ENCODE peak calls at places on chromosomes 16 and 17, in nine cellular contexts. One of them, this sample, is unnamed.

GRCh38 chr17:38658741-38659345 is 15.9 kb downstream of the EPOP start:
- DNase-seq in fibroblast of the conjunctiva: no peak
- DNase-seq in adipocyte: no peak
- DNase-seq in HEK293T: no peak
- DNase-seq in M059J: no peak
- DNase-seq in NCI-H1105 treated with DMSO at 0.1 percent for 48 hours: no peak
- DNase-seq in NCI-H446: no peak
- DNase-seq in stomach: no peak
- DNase-seq in GM10248: no peak
- DNase-seq in this sample: no peak

GRCh38 chr17:50558955-50559614 is 1.4 kb upstream of the CACNA1G start:
- DNase-seq in adipocyte: no peak
- DNase-seq in M059J: no peak
- DNase-seq in fibroblast of the conjunctiva: no peak
- DNase-seq in GM10248: no peak
- DNase-seq in HEK293T: no peak
- DNase-seq in NCI-H446: no peak
- DNase-seq in NCI-H1105 treated with DMSO at 0.1 percent for 48 hours: no peak
- DNase-seq in stomach: no peak
- DNase-seq in this sample: peak; percentile 19

GRCh38 chr16:35391328-35391727 is 1931.9 kb downstream of the TP53TG3F start:
- DNase-seq in stomach: no peak
- DNase-seq in adipocyte: peak; percentile 28
- DNase-seq in fibroblast of the conjunctiva: no peak
- DNase-seq in HEK293T: peak; percentile 4
- DNase-seq in NCI-H446: peak; percentile 5
- DNase-seq in NCI-H1105 treated with DMSO at 0.1 percent for 48 hours: peak; percentile 2
- DNase-seq in GM10248: no peak
- DNase-seq in M059J: peak; percentile 27
- DNase-seq in this sample: no peak

GRCh38 chr17:1104222-1104621 is 75.6 kb downstream of the ABR start:
- DNase-seq in fibroblast of the conjunctiva: no peak
- DNase-seq in stomach: peak; percentile 61
- DNase-seq in adipocyte: no peak
- DNase-seq in GM10248: no peak
- DNase-seq in HEK293T: no peak
- DNase-seq in NCI-H446: no peak
- DNase-seq in NCI-H1105 treated with DMSO at 0.1 percent for 48 hours: no peak
- DNase-seq in M059J: no peak
- DNase-seq in this sample: no peak

GRCh38 chr16:85479972-85480726 is 133.0 kb upstream of the GSE1 start:
- DNase-seq in fibroblast of the conjunctiva: no peak
- DNase-seq in HEK293T: peak; percentile 87
- DNase-seq in GM10248: peak; percentile 86
- DNase-seq in NCI-H1105 treated with DMSO at 0.1 percent for 48 hours: no peak
- DNase-seq in adipocyte: no peak
- DNase-seq in stomach: peak; percentile 72
- DNase-seq in NCI-H446: no peak
- DNase-seq in M059J: no peak
- DNase-seq in this sample: no peak

GRCh38 chr16:4016648-4017047 is 99.6 kb downstream of the ADCY9 start:
- DNase-seq in stomach: no peak
- DNase-seq in fibroblast of the conjunctiva: peak; percentile 32
- DNase-seq in NCI-H1105 treated with DMSO at 0.1 percent for 48 hours: no peak
- DNase-seq in NCI-H446: no peak
- DNase-seq in adipocyte: peak; percentile 34
- DNase-seq in GM10248: no peak
- DNase-seq in HEK293T: no peak
- DNase-seq in M059J: peak; percentile 20
- DNase-seq in this sample: no peak

GRCh38 chr17:67615011-67615561 is 102.7 kb upstream of the NOL11 start:
- DNase-seq in stomach: no peak
- DNase-seq in HEK293T: no peak
- DNase-seq in adipocyte: no peak
- DNase-seq in NCI-H1105 treated with DMSO at 0.1 percent for 48 hours: peak; percentile 6
- DNase-seq in GM10248: no peak
- DNase-seq in fibroblast of the conjunctiva: no peak
- DNase-seq in M059J: no peak
- DNase-seq in NCI-H446: peak; percentile 68
- DNase-seq in this sample: peak; percentile 67

GRCh38 chr16:84729716-84730320 is 30.0 kb downstream of the USP10 start:
- DNase-seq in GM10248: no peak
- DNase-seq in M059J: no peak
- DNase-seq in fibroblast of the conjunctiva: no peak
- DNase-seq in adipocyte: peak; percentile 28
- DNase-seq in HEK293T: no peak
- DNase-seq in NCI-H446: no peak
- DNase-seq in NCI-H1105 treated with DMSO at 0.1 percent for 48 hours: no peak
- DNase-seq in stomach: no peak
- DNase-seq in this sample: peak; percentile 31

GRCh38 chr16:75148311-75149195 is at the start of gene ZFP1:
- DNase-seq in adipocyte: peak; percentile 97
- DNase-seq in GM10248: peak; percentile 94
- DNase-seq in NCI-H1105 treated with DMSO at 0.1 percent for 48 hours: peak; percentile 74
- DNase-seq in M059J: peak; percentile 90
- DNase-seq in fibroblast of the conjunctiva: peak; percentile 84
- DNase-seq in stomach: peak; percentile 96
- DNase-seq in HEK293T: peak; percentile 95
- DNase-seq in NCI-H446: peak; percentile 73
- DNase-seq in this sample: peak; percentile 96

GRCh38 chr17:45791041-45791582 is 7.0 kb downstream of the CRHR1 start:
- DNase-seq in adipocyte: no peak
- DNase-seq in GM10248: no peak
- DNase-seq in HEK293T: no peak
- DNase-seq in NCI-H1105 treated with DMSO at 0.1 percent for 48 hours: peak; percentile 1
- DNase-seq in fibroblast of the conjunctiva: no peak
- DNase-seq in stomach: no peak
- DNase-seq in NCI-H446: no peak
- DNase-seq in M059J: no peak
- DNase-seq in this sample: peak; percentile 59

GRCh38 chr16:12110361-12111107 is 134.0 kb downstream of the SNX29 start:
- DNase-seq in adipocyte: no peak
- DNase-seq in fibroblast of the conjunctiva: no peak
- DNase-seq in stomach: no peak
- DNase-seq in HEK293T: no peak
- DNase-seq in GM10248: no peak
- DNase-seq in M059J: no peak
- DNase-seq in NCI-H1105 treated with DMSO at 0.1 percent for 48 hours: no peak
- DNase-seq in NCI-H446: no peak
- DNase-seq in this sample: no peak

GRCh38 chr16:30503403-30504296 is 22.7 kb downstream of the ZNF768 start:
- DNase-seq in adipocyte: no peak
- DNase-seq in NCI-H1105 treated with DMSO at 0.1 percent for 48 hours: no peak
- DNase-seq in M059J: no peak
- DNase-seq in stomach: no peak
- DNase-seq in GM10248: no peak
- DNase-seq in HEK293T: no peak
- DNase-seq in NCI-H446: no peak
- DNase-seq in fibroblast of the conjunctiva: no peak
- DNase-seq in this sample: no peak

GRCh38 chr17:5978496-5978895 is 91.7 kb upstream of the WSCD1 start:
- DNase-seq in stomach: no peak
- DNase-seq in NCI-H446: no peak
- DNase-seq in fibroblast of the conjunctiva: no peak
- DNase-seq in GM10248: no peak
- DNase-seq in M059J: no peak
- DNase-seq in adipocyte: no peak
- DNase-seq in HEK293T: no peak
- DNase-seq in NCI-H1105 treated with DMSO at 0.1 percent for 48 hours: no peak
- DNase-seq in this sample: no peak

GRCh38 chr17:3961564-3962047 is 2.6 kb downstream of the ATP2A3 start:
- DNase-seq in adipocyte: no peak
- DNase-seq in fibroblast of the conjunctiva: no peak
- DNase-seq in GM10248: no peak
- DNase-seq in stomach: no peak
- DNase-seq in NCI-H446: no peak
- DNase-seq in HEK293T: no peak
- DNase-seq in NCI-H1105 treated with DMSO at 0.1 percent for 48 hours: no peak
- DNase-seq in M059J: no peak
- DNase-seq in this sample: no peak

This sample was measured in thyroid gland.